ENCODE peak calls at places on chromosomes 3 and 15, in four cellular contexts. One of them, this sample, is unnamed.

GRCh38 chr15:89799011-89799924 is 15.4 kb downstream of the ANPEP start:
- DNase-seq in coronary artery: no peak
- DNase-seq in AG10803: no peak
- DNase-seq in HFFc6: no peak
- DNase-seq in this sample: no peak

GRCh38 chr15:66698318-66698961 is 3.6 kb upstream of the SMAD6 start:
- DNase-seq in coronary artery: no peak
- DNase-seq in AG10803: peak; percentile 82
- DNase-seq in HFFc6: peak; percentile 57
- DNase-seq in this sample: no peak

GRCh38 chr3:33146791-33147445 is 33.1 kb downstream of the CRTAP start:
- DNase-seq in coronary artery: no peak
- DNase-seq in AG10803: peak; percentile 40
- DNase-seq in HFFc6: no peak
- DNase-seq in this sample: no peak

GRCh38 chr3:185656321-185656840 is 70.3 kb downstream of the SENP2 start:
- DNase-seq in coronary artery: peak; percentile 88
- DNase-seq in AG10803: peak; percentile 99
- DNase-seq in HFFc6: peak; percentile 99
- DNase-seq in this sample: no peak

GRCh38 chr3:127975630-127976029 is 60.6 kb downstream of the KBTBD12 start:
- DNase-seq in coronary artery: no peak
- DNase-seq in AG10803: no peak
- DNase-seq in HFFc6: no peak
- DNase-seq in this sample: no peak

GRCh38 chr3:194301730-194302129 is 49.4 kb downstream of the CPN2 start:
- DNase-seq in coronary artery: no peak
- DNase-seq in AG10803: no peak
- DNase-seq in HFFc6: no peak
- DNase-seq in this sample: no peak

GRCh38 chr3:111539351-111540331 is 2.4 kb upstream of the CD96 start:
- DNase-seq in coronary artery: no peak
- DNase-seq in AG10803: peak; percentile 47
- DNase-seq in HFFc6: peak; percentile 44
- DNase-seq in this sample: no peak

GRCh38 chr15:42083916-42084315 is 10.4 kb downstream of the PLA2G4D start:
- DNase-seq in coronary artery: peak; percentile 61
- DNase-seq in AG10803: no peak
- DNase-seq in HFFc6: no peak
- DNase-seq in this sample: no peak

GRCh38 chr3:65902304-65902793 is 136.4 kb downstream of the MAGI1 start:
- DNase-seq in coronary artery: no peak
- DNase-seq in AG10803: no peak
- DNase-seq in HFFc6: no peak
- DNase-seq in this sample: no peak

GRCh38 chr3:142180761-142181362 is 31.5 kb upstream of the TFDP2 start:
- DNase-seq in coronary artery: no peak
- DNase-seq in AG10803: peak; percentile 30
- DNase-seq in HFFc6: peak; percentile 8
- DNase-seq in this sample: no peak

GRCh38 chr15:49290204-49290603 is 120.2 kb downstream of the GALK2 start:
- DNase-seq in coronary artery: no peak
- DNase-seq in AG10803: no peak
- DNase-seq in HFFc6: no peak
- DNase-seq in this sample: no peak

GRCh38 chr3:171330936-171331335 is 129.3 kb downstream of the TNIK start:
- DNase-seq in coronary artery: no peak
- DNase-seq in AG10803: no peak
- DNase-seq in HFFc6: no peak
- DNase-seq in this sample: no peak
- TF ChIP-seq CTCF in coronary artery: no peak
- TF ChIP-seq CTCF in AG10803: no peak
- TF ChIP-seq CTCF in HFFc6: no peak
- TF ChIP-seq CTCF in this sample: no peak

GRCh38 chr15:32642667-32643425 is 1.3 kb downstream of the SCG5 start:
- DNase-seq in coronary artery: no peak
- DNase-seq in AG10803: no peak
- DNase-seq in HFFc6: no peak
- DNase-seq in this sample: no peak

GRCh38 chr15:32643907-32644445 is 2.5 kb downstream of the SCG5 start:
- DNase-seq in coronary artery: no peak
- DNase-seq in AG10803: peak; percentile 36
- DNase-seq in HFFc6: peak; percentile 41
- DNase-seq in this sample: no peak

GRCh38 chr15:32649336-32649735 is 7.8 kb downstream of the SCG5 start:
- DNase-seq in coronary artery: no peak
- DNase-seq in AG10803: peak; percentile 40
- DNase-seq in HFFc6: peak; percentile 32
- DNase-seq in this sample: no peak

GRCh38 chr15:32641517-32642059 is at the start of gene SCG5:
- DNase-seq in coronary artery: no peak
- DNase-seq in AG10803: no peak
- DNase-seq in HFFc6: no peak
- DNase-seq in this sample: no peak

GRCh38 chr15:32646304-32646703 is 4.8 kb downstream of the SCG5 start:
- DNase-seq in coronary artery: no peak
- DNase-seq in AG10803: no peak
- DNase-seq in HFFc6: no peak
- DNase-seq in this sample: no peak
- TF ChIP-seq CTCF in coronary artery: no peak
- TF ChIP-seq CTCF in AG10803: no peak
- TF ChIP-seq CTCF in HFFc6: no peak
- TF ChIP-seq CTCF in this sample: no peak

DNA sequence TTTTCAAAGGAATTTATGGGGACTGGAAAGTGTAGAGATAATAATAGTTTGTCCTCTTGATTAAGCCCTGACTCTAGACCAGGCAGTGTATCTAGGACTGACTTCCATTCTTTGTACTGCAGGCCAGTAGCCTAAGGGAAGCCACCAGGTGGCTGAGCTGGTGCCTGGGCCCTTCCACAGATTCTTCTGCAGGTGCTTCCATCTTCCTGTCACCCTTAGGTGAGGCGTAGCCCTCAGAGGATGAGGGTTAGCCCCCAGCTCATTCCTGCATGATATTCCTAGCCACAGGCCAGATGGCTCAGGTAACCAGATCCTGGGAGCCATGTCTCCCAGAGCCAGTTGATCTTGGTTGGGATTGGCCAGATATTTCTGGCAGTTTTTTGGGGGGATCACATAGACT is 169.0 kb upstream of the IL12A start:
- DNase-seq in coronary artery: no peak
- DNase-seq in AG10803: no peak
- DNase-seq in HFFc6: no peak
- DNase-seq in this sample: no peak
- TF ChIP-seq CTCF in coronary artery: no peak
- TF ChIP-seq CTCF in AG10803: no peak
- TF ChIP-seq CTCF in HFFc6: no peak
- TF ChIP-seq CTCF in this sample: no peak

GRCh38 chr3:52461874-52462273 is 6.5 kb downstream of the NISCH start:
- DNase-seq in coronary artery: no peak
- DNase-seq in AG10803: peak; percentile 53
- DNase-seq in HFFc6: no peak
- DNase-seq in this sample: no peak

GRCh38 chr3:52468336-52468735 is 12.9 kb downstream of the NISCH start:
- DNase-seq in coronary artery: no peak
- DNase-seq in AG10803: peak; percentile 67
- DNase-seq in HFFc6: no peak
- DNase-seq in this sample: no peak

GRCh38 chr3:52458031-52458760 is 2.8 kb downstream of the NISCH start:
- DNase-seq in coronary artery: no peak
- DNase-seq in AG10803: no peak
- DNase-seq in HFFc6: no peak
- DNase-seq in this sample: no peak

GRCh38 chr3:52458770-52459540 is 3.6 kb downstream of the NISCH start:
- DNase-seq in coronary artery: no peak
- DNase-seq in AG10803: no peak
- DNase-seq in HFFc6: no peak
- DNase-seq in this sample: no peak

DNA sequence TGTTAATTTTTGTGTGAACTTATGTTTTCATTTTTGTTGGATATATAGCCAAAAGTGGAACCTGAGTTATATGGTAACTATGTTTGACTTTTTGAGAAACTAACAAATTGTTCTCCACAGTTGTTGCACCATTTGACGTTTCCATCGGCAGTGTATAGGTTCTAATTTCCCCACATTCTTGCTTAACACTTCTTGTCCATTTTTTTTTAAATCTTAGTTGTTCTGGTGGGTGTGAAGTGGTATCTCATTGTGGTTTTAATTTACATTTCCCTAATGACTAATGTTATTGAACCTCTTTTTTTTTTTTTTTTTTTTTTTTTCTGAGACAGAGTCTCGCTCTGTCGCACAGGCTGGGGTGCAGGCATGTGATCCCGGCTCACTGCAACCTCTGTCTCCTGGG is 8.0 kb downstream of the NISCH start:
- DNase-seq in coronary artery: no peak
- DNase-seq in AG10803: no peak
- DNase-seq in HFFc6: no peak
- DNase-seq in this sample: no peak
- TF ChIP-seq CTCF in coronary artery: no peak
- TF ChIP-seq CTCF in AG10803: no peak
- TF ChIP-seq CTCF in HFFc6: no peak
- TF ChIP-seq CTCF in this sample: no peak